ENCODE peak calls at places on chromosomes 12 and 14, in four cellular contexts. S is stimulated activated CD8-positive, alpha-beta memory T cell treated with anti-CD3 and anti-CD28 coated beads, Interleukin-7, amount 100 ng/mL, for 1 hour; Y is EH; I is astrocyte of the spinal cord. Q is an unnamed sample.

GRCh38 chr12:122312926-122313325 is 46.6 kb upstream of the VPS33A start:
- DNase-seq in S (no peak), Y (no peak), I (no peak), Q (no peak)

GRCh38 chr12:114943601-114944000 is 259.6 kb upstream of the TBX3 start:
- DNase-seq in S (no peak), Y (no peak), I (no peak), Q (no peak)

GRCh38 chr14:70282666-70283065 is 76.8 kb downstream of the COX16 start:
- DNase-seq in S (no peak), Y (no peak), I (no peak), Q (no peak)

GRCh38 chr14:103683139-103683538 is 32.1 kb downstream of the XRCC3 start:
- DNase-seq in S (no peak), Y (no peak), I (no peak), Q (no peak)

GRCh38 chr12:96044017-96044985 is 8.9 kb upstream of the LTA4H start:
- DNase-seq in S (no peak), Y (peak), I (peak), Q (peak)

GRCh38 chr12:47396902-47397663 is 308.7 kb downstream of the RPAP3 start:
- DNase-seq in S (no peak), Y (no peak), I (no peak), Q (no peak)

GRCh38 chr14:53888535-53889386 is 67.9 kb downstream of the BMP4 start:
- DNase-seq in S (no peak), Y (no peak), I (no peak), Q (no peak)

GRCh38 chr14:97806871-97807270 is 1009.7 kb downstream of the VRK1 start:
- DNase-seq in S (no peak), Y (no peak), I (no peak), Q (no peak)

GRCh38 chr14:96630281-96630680 is 128.1 kb downstream of the PAPOLA start:
- DNase-seq in S (no peak), Y (no peak), I (no peak), Q (no peak)

GRCh38 chr14:105155071-105155651 is 13.4 kb downstream of the JAG2 start:
- DNase-seq in S (no peak), Y (no peak), I (no peak), Q (no peak)

GRCh38 chr12:52182456-52182855 is 9.4 kb downstream of the KRT80 start:
- DNase-seq in S (no peak), Y (no peak), I (no peak), Q (no peak)

GRCh38 chr14:49972840-49973239 is 80.0 kb downstream of the ARF6 start:
- DNase-seq in S (no peak), Y (peak), I (peak), Q (peak)

GRCh38 chr14:26448181-26448855 is 149.5 kb downstream of the NOVA1 start:
- DNase-seq in S (no peak), Y (no peak), I (no peak), Q (no peak)

GRCh38 chr12:124451016-124451415 is 116.4 kb downstream of the NCOR2 start:
- DNase-seq in S (no peak), Y (no peak), I (no peak), Q (no peak)

GRCh38 chr12:9951026-9951652 is 19.0 kb upstream of the CLEC2A start:
- DNase-seq in S (no peak), Y (no peak), I (no peak), Q (no peak)

GRCh38 chr12:116314477-116314876 is 37.0 kb upstream of the MED13L start:
- DNase-seq in S (no peak), Y (no peak), I (no peak), Q (no peak)

GRCh38 chr12:52230364-52231281 is 2.4 kb upstream of the KRT7 start:
- DNase-seq in S (no peak), Y (peak), I (peak), Q (peak)

GRCh38 chr14:30210630-30211029 is 283.0 kb upstream of the PRKD1 start:
- DNase-seq in S (no peak), Y (peak), I (peak), Q (peak)

GRCh38 chr12:115227137-115227615 is 543.2 kb upstream of the TBX3 start:
- DNase-seq in S (no peak), Y (peak), I (peak), Q (peak)

GRCh38 chr12:48185181-48185919 is 1.9 kb downstream of the CCDC184 start:
- DNase-seq in S (no peak), Y (no peak), I (no peak), Q (peak)

GRCh38 chr12:53659011-53659551 is 16.8 kb downstream of the ATP5MC2 start:
- DNase-seq in S (no peak), Y (peak), I (peak), Q (no peak)

GRCh38 chr12:119229837-119230236 is 51.1 kb downstream of the HSPB8 start:
- DNase-seq in S (no peak), Y (peak), I (peak), Q (peak)

GRCh38 chr12:58034311-58034710 is 92.9 kb downstream of the ATP23 start:
- DNase-seq in S (no peak), Y (peak), I (no peak), Q (peak)

GRCh38 chr14:87334997-87335675 is 657.8 kb downstream of the GALC start:
- DNase-seq in S (no peak), Y (no peak), I (no peak), Q (no peak)

GRCh38 chr12:117472983-117473382 is 111.6 kb upstream of the NOS1 start:
- DNase-seq in S (no peak), Y (no peak), I (no peak), Q (no peak)

GRCh38 chr14:69259531-69260245 is at the start of gene GALNT16:
- DNase-seq in S (no peak), Y (peak), I (peak), Q (peak)